ENCODE peak calls at places on chromosomes 6 and 20, in four cellular contexts. K is pancreas, W is stomach, G is fibroblast of lung. Y is an unnamed sample.
A peak's percentile ranks its signal among the peaks of the same experiment; 100 is the strongest.

GRCh38 chr20:53652859-53653520 is 59.4 kb upstream of the ZNF217 start:
- DNase-seq in K (no peak), W (no peak), G (no peak), Y (no peak)

GRCh38 chr6:53616450-53617357 is 48.9 kb downstream of the KLHL31 start:
- DNase-seq in K (no peak), W (no peak), G (no peak), Y (no peak)

GRCh38 chr6:149834513-149835481 is 29.4 kb downstream of the LRP11 start:
- DNase-seq in K (no peak), W (peak; percentile 61), G (peak; percentile 81), Y (peak; percentile 69)

GRCh38 chr20:57661201-57662027 is 41.2 kb upstream of the ZBP1 start:
- DNase-seq in K (no peak), W (peak; percentile 22), G (no peak), Y (peak; percentile 65)

GRCh38 chr20:24699321-24700165 is 230.1 kb downstream of the SYNDIG1 start:
- DNase-seq in K (no peak), W (peak; percentile 11), G (no peak), Y (peak; percentile 9)

GRCh38 chr6:21354805-21355238 is 238.7 kb upstream of the SOX4 start:
- DNase-seq in K (no peak), W (no peak), G (no peak), Y (no peak)

GRCh38 chr6:115668781-115669180 is 391.9 kb downstream of the FRK start:
- DNase-seq in K (no peak), W (no peak), G (no peak), Y (no peak)

GRCh38 chr20:7673841-7674240 is 266.4 kb downstream of the HAO1 start:
- DNase-seq in K (no peak), W (no peak), G (peak; percentile 70), Y (no peak)

GRCh38 chr6:42899871-42900270 is 16.0 kb upstream of the PTCRA start:
- DNase-seq in K (no peak), W (no peak), G (no peak), Y (no peak)

GRCh38 chr6:143941852-143942627 is 66.0 kb downstream of the PLAGL1 start:
- DNase-seq in K (peak; percentile 27), W (peak; percentile 52), G (peak; percentile 71), Y (peak; percentile 77)

GRCh38 chr20:23298155-23298554 is 52.4 kb upstream of the NXT1 start:
- DNase-seq in K (no peak), W (no peak), G (no peak), Y (no peak)

GRCh38 chr20:52103469-52103910 is 88.1 kb downstream of the ZFP64 start:
- DNase-seq in K (no peak), W (no peak), G (peak; percentile 26), Y (peak; percentile 85)

GRCh38 chr20:52103911-52104545 is 87.6 kb downstream of the ZFP64 start:
- DNase-seq in K (no peak), W (no peak), G (peak; percentile 24), Y (peak; percentile 82)

GRCh38 chr20:52105573-52106422 is 85.8 kb downstream of the ZFP64 start:
- DNase-seq in K (no peak), W (no peak), G (peak; percentile 45), Y (peak; percentile 96)

GRCh38 chr20:52104546-52105044 is 87.0 kb downstream of the ZFP64 start:
- DNase-seq in K (no peak), W (no peak), G (peak; percentile 19), Y (peak; percentile 89)

GRCh38 chr20:52105045-52105572 is 86.5 kb downstream of the ZFP64 start:
- DNase-seq in K (no peak), W (no peak), G (peak; percentile 46), Y (peak; percentile 86)
- H3K4me3 ChIP-seq in K (peak overlapping the region; percentile 26), W (peak overlapping the region; percentile 35), G (peak overlapping the region; percentile 64), Y (peak overlapping the region; percentile 74)

DNA sequence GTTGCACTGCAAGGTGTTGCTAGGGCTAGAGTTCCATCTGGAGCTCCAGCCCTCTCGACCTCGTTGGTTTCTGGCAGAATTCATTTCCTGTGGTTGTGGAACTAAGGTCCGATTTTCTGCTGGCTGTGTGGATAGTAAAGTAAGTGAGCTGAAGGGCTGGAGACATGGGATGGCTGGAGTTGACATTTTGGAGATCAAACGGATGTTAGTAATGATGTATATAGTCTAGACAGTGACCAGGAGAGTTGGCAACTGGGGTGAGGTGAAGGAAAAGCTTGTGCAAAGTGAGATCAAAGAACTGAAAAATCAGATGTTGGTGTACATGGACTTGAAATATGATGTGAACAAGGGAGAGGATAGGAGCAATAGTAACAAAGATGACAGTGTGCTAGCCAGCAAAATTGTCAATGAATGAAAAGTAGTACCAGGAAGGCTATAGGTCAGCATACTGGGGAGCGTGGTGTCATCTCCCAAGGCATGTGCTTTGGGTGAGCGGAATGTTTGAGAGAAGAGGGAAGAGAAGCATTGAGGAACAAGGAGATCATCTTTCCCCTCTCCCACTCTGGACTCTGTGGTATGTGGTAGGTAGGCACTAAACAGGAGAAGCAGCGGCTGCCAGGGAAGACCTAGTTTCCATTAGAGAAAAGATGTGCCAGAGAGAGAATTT is 7.8 kb downstream of the QRSL1 start:
- DNase-seq in K (no peak), W (no peak), G (no peak), Y (no peak)
- H3K36me3 ChIP-seq in K (no peaks in the 10 kb centered on the region), W (no peaks in the 10 kb centered on the region), G (no peaks in the 10 kb centered on the region), Y (no peaks in the 10 kb centered on the region)

DNA sequence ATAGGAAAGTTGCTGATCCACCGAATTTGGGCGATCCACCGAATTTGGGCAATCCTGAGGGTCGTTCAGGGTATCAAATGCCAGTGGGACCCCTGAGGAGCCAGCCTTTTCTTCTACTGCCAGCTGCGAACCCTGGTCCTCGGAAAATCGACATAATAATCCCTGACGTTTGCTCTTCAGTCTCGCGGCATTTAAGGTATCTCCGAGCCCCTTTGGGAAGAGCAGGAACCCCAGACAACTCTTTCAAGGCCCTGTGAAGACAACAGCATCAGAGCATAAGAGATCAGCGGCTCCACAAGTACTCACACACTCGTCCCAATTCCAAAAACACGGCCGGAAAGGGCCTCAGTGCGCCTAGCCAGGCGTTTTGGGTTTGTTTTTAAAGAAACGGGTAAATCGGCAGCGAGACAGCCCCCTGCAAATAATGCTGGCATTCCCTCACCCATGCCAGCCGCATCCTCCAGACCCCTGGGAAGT is 998 bp downstream of the SIM1 start:
- DNase-seq in K (no peak), W (no peak), G (no peak), Y (peak; percentile 56)
- H3K27me3 ChIP-seq in K (peaks cover 50% of the 10 kb centered on the region), W (peaks cover 100% of the 10 kb centered on the region), G (peaks cover 84% of the 10 kb centered on the region), Y (peaks cover 99% of the 10 kb centered on the region)

GRCh38 chr6:154507209-154507898 is 3.1 kb downstream of the CNKSR3 start:
- DNase-seq in K (no peak), W (no peak), G (no peak), Y (no peak)
- H3K4me3 ChIP-seq in K (peak overlapping the region; percentile 77), W (peak overlapping the region; percentile 85), G (no peak overlapping the region), Y (no peak overlapping the region)

DNA sequence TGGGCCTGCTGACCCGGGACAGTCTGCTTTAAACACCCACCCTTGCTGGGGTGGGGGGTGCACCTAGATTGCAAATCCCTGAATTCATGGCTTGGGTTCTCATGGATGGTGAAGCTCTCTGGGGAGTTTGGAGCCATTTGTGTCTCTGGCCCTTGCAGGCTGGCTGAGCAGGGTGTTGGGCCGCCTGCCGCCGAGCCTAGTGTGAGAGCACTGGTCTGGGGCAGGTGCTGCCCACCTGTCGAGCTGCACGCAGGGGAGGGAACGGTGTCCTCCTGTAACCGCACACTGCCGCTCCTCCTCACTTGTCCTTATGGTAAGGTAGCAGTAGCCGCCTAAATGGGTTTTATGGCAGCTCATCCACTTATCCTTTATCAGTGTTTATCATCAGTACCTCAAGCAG is 143.9 kb downstream of the DTNBP1 start:
- DNase-seq in K (no peak), W (no peak), G (no peak), Y (no peak)
- H3K36me3 ChIP-seq in K (peaks cover 7% of the 10 kb centered on the region), W (peaks cover 44% of the 10 kb centered on the region), G (peaks cover 11% of the 10 kb centered on the region), Y (peaks cover 47% of the 10 kb centered on the region)